ENCODE peak calls at places on chromosomes 12 and 14, in six cellular contexts. M is K562, O is HepG2, F is GM12878, L is GM12891, Q is H1. T is an unnamed sample.

GRCh38 chr12:115504241-115504941 is 773.1 kb downstream of the MED13L start:
- DNase-seq in M (no peak), O (no peak), Q (no peak), F (peak), L (peak), T (peak)

GRCh38 chr14:75278422-75279152 is at the start of gene FOS:
- DNase-seq in F (no peak), M (peak), L (peak), O (peak), Q (peak), T (peak)

GRCh38 chr12:2845280-2845679 is 10.4 kb upstream of the NRIP2 start:
- DNase-seq in L (no peak), Q (no peak), M (no peak), O (no peak), F (no peak), T (no peak)

GRCh38 chr14:103045387-103045869 is 11.9 kb downstream of the CDC42BPB start:
- DNase-seq in Q (no peak), L (peak), M (no peak), F (peak), O (no peak), T (no peak)

GRCh38 chr14:59358774-59359173 is 106.4 kb downstream of the GPR135 start:
- DNase-seq in Q (no peak), M (no peak), L (no peak), O (no peak), F (no peak), T (no peak)

GRCh38 chr14:23068792-23069412 is 11.6 kb upstream of the CDH24 start:
- DNase-seq in O (peak), L (peak), F (peak), M (peak), Q (peak), T (peak)

GRCh38 chr14:89237923-89238529 is 179.0 kb downstream of the FOXN3 start:
- DNase-seq in M (no peak), F (no peak), Q (no peak), L (no peak), O (no peak), T (no peak)

GRCh38 chr12:89901319-89901718 is 192.7 kb upstream of the ATP2B1 start:
- DNase-seq in F (no peak), M (no peak), Q (no peak), L (no peak), O (no peak), T (no peak)

GRCh38 chr12:62191747-62192485 is 68.3 kb upstream of the USP15 start:
- DNase-seq in L (peak), Q (peak), F (no peak), O (no peak), M (no peak), T (no peak)

GRCh38 chr12:24898606-24899005 is 50.3 kb downstream of the BCAT1 start:
- DNase-seq in M (no peak), O (no peak), L (no peak), F (no peak), Q (no peak), T (no peak)

GRCh38 chr14:78029471-78030372 is 140.5 kb upstream of the NRXN3 start:
- DNase-seq in F (no peak), Q (peak), O (no peak), L (no peak), M (peak), T (no peak)

GRCh38 chr14:86779416-86779815 is 1213.6 kb downstream of the GALC start:
- DNase-seq in O (no peak), F (no peak), Q (no peak), M (no peak), L (no peak), T (no peak)

GRCh38 chr12:2794736-2795289 is at the start of gene FKBP4:
- DNase-seq in M (peak), Q (peak), O (peak), L (peak), F (no peak), T (peak)

GRCh38 chr14:60691383-60692113 is 32.6 kb downstream of the SIX4 start:
- DNase-seq in O (peak), M (no peak), Q (no peak), L (no peak), F (no peak), T (no peak)

GRCh38 chr14:88551936-88552565 is 2.8 kb downstream of the PTPN21 start:
- DNase-seq in O (no peak), M (no peak), L (no peak), F (no peak), Q (peak), T (no peak)

GRCh38 chr12:27732281-27732680 is 21.6 kb downstream of the MRPS35 start:
- DNase-seq in L (no peak), F (no peak), O (peak), Q (no peak), M (no peak), T (no peak)

GRCh38 chr14:31487891-31488290 is at the start of gene GPR33:
- DNase-seq in M (no peak), L (no peak), F (no peak), O (no peak), Q (no peak), T (no peak)

GRCh38 chr12:96522283-96522682 is 32.9 kb downstream of the CFAP54 start:
- DNase-seq in L (no peak), F (no peak), O (no peak), M (no peak), Q (peak), T (no peak)

GRCh38 chr12:69405466-69405865 is 45.9 kb downstream of the YEATS4 start:
- DNase-seq in Q (no peak), L (no peak), O (peak), F (no peak), M (no peak), T (no peak)
- TF ChIP-seq TAF1 in Q (no peak), L (no peak), O (no peak), F (no peak), M (no peak), T (no peak)

GRCh38 chr14:104865069-104865630 is at the start of gene CEP170B:
- DNase-seq in F (no peak), M (peak), Q (no peak), O (no peak), L (peak), T (peak)
- TF ChIP-seq POLR2A in F (no peak), M (no peak), Q (no peak), O (no peak), L (no peak), T (no peak)

GRCh38 chr12:69106482-69107118 is 132.8 kb upstream of the CPSF6 start:
- DNase-seq in M (no peak), O (no peak), L (no peak), Q (no peak), F (no peak), T (no peak)
- TF ChIP-seq TAF1 in M (no peak), O (no peak), L (no peak), Q (no peak), F (no peak), T (no peak)

GRCh38 chr14:20683125-20683895 is 1.1 kb upstream of the RNASE4 start:
- DNase-seq in O (peak), M (peak), Q (peak), L (peak), F (peak), T (no peak)
- TF ChIP-seq POLR2A in O (no peak), M (no peak), Q (no peak), L (no peak), F (no peak), T (no peak)

DNA sequence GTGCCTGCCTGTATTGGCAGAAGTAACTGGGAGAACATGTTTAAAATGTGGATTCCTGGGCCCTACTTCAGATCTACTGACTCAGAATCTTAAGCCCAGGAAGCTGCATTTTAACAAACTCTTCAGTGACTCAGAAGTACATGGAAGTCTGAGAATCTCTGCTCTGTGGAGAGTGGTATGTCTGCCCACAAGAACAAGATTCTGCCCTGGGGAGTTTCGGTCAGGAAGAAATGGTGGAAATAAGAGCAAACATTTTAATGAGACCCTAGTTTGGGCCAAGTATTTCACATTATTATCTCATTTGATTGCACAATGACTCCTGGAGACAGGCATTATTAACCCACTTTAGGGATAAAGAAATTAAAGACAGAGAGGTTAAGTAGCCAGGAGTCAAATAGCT is 8.2 kb downstream of the ALDH1L2 start:
- DNase-seq in Q (no peak), M (no peak), F (no peak), O (no peak), L (no peak), T (no peak)
- TF ChIP-seq TAF1 in Q (no peak), M (no peak), F (no peak), O (no peak), L (no peak), T (no peak)

DNA sequence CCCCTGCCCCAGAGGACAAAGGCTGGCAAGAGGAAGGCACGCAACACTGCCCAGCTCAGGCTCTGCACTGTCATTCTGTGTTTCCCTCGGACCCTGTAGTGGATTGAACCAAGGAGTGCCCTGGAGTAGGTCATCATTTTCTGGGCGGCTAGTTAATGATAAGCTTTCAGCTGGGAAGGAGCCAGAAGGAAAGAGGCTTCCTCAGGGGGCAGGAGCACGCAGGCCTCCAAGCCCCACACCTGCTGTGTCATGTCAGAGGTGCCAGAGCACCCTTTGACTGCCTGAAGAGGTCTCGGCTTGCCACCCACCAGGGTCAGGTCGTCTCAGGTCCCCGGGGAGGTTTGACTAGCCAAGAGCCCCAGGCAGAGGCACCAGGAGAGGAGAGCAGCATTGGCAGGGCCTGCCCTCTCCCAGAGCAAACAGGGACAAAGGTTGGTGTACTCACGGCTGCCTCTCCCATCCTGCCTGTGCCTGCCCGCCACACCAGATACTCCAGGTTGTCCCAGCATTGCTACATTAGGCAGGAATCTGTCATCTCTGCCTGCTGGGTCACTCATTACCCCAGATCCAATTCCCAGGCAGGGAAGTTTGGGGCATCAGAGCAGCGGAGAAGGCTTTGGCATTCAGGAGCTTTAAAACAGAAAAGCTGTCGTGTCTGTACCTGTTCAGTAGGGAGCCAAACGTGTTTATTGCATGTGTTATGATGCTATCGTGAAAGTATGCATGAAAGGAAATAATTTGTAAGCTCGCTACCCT is 33.5 kb upstream of the ATP2A2 start:
- DNase-seq in L (no peak), F (no peak), Q (no peak), M (no peak), O (peak), T (no peak)
- TF ChIP-seq POLR2A in L (no peak), F (no peak), Q (no peak), M (no peak), O (peak), T (no peak)

GRCh38 chr12:15979096-15980091 is 68.3 kb downstream of the DERA start:
- DNase-seq in O (peak), F (no peak), Q (no peak), M (peak), L (no peak), T (no peak)

GRCh38 chr12:15977999-15978398 is 66.9 kb downstream of the DERA start:
- DNase-seq in F (no peak), L (no peak), M (no peak), O (no peak), Q (no peak), T (no peak)

GRCh38 chr12:15982071-15982470 is 70.9 kb downstream of the DERA start:
- DNase-seq in Q (no peak), L (no peak), O (no peak), F (no peak), M (no peak), T (no peak)

GRCh38 chr12:15982471-15982870 is 71.3 kb downstream of the DERA start:
- DNase-seq in O (no peak), Q (no peak), F (no peak), L (no peak), M (no peak), T (no peak)

GRCh38 chr12:15978431-15978950 is 67.4 kb downstream of the DERA start:
- DNase-seq in M (no peak), Q (no peak), F (no peak), O (no peak), L (no peak), T (no peak)
- TF ChIP-seq TAF1 in M (no peak), Q (no peak), F (no peak), O (no peak), L (no peak), T (no peak)

DNA sequence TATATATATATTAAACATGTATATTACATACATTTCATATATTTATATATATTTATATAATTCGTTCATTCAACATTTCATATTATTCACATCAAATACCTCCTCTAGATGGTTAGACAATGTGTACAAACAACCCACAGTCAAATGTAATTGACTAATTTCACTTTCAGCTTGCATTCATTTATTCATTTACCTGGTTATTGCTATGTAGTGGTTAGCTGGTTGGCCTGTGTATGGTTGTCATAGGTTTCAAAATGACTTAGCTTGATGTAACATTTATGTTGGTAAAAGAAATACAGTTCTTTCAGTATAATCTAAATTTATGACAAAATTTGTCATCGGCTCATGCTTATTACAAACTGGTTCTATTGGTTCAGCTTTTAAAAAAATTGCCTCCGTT is 389 bp downstream of the OR4K13 start:
- DNase-seq in L (no peak), F (no peak), O (no peak), M (no peak), Q (no peak), T (no peak)
- TF ChIP-seq POLR2A in L (no peak), F (no peak), O (no peak), M (no peak), Q (no peak), T (no peak)

GRCh38 chr12:123260081-123260480 is 11.6 kb downstream of the CDK2AP1 start:
- DNase-seq in Q (no peak), L (no peak), F (no peak), M (no peak), O (no peak), T (no peak)
- TF ChIP-seq TAF1 in Q (no peak), L (no peak), F (no peak), M (no peak), O (no peak), T (no peak)

DNA sequence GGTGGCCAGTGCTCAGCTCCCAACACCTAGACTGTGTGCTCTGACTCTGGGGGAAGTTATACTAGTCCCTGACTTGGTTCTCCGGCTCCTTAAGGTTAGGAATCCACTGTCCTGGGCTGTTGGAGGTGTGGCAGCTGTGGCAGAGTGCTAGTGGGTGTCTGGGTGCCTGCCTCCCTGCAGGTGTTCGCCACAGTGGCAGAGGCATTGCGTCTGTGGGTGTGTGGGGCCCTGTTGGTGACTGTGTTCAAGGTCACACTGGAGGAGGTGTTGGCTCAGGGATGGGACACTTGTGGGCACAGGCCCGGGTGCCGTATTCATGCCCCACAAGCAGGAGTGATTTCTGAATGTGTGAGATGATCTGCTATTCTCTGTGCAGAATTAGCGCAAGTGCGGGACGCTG is 467.4 kb downstream of the TMEM121 start:
- DNase-seq in O (no peak), M (no peak), F (no peak), Q (no peak), L (no peak), T (no peak)
- TF ChIP-seq POLR2A in O (no peak), M (no peak), F (no peak), Q (no peak), L (no peak), T (no peak)